ENCODE peak calls at places on chromosomes 13 and 19, in nine cellular contexts. V is transverse colon, L is ovary, E is H1, J is K562, G is sigmoid colon, K is SK-N-SH, Z is esophagus muscularis mucosa, N is stomach. H is an unnamed sample.
A peak's percentile ranks its signal among the peaks of the same experiment; 100 is the strongest.

GRCh38 chr19:18254546-18255500 is 19.4 kb downstream of the IQCN start:
- DNase-seq in V (peak; percentile 76), L (no peak), E (no peak), J (no peak), G (no peak), K (no peak), Z (no peak), N (peak; percentile 56), H (no peak)

GRCh38 chr19:11265785-11266236 is 3.5 kb upstream of the DOCK6 start:
- DNase-seq in V (peak; percentile 95), L (no peak), E (no peak), J (no peak), G (no peak), K (no peak), Z (no peak), N (peak; percentile 91), H (no peak)

GRCh38 chr13:78827471-78827870 is 168.5 kb upstream of the OBI1 start:
- DNase-seq in V (no peak), L (no peak), E (no peak), J (no peak), G (no peak), K (no peak), Z (no peak), N (no peak), H (no peak)

GRCh38 chr19:5086725-5087439 is 118.0 kb downstream of the KDM4B start:
- DNase-seq in V (no peak), L (no peak), E (peak; percentile 76), J (no peak), G (no peak), K (peak; percentile 58), Z (no peak), N (no peak), H (no peak)

GRCh38 chr19:53771133-53771532 is 53.0 kb downstream of the NLRP12 start:
- DNase-seq in V (no peak), L (no peak), E (no peak), J (no peak), G (no peak), K (no peak), Z (no peak), N (no peak), H (no peak)

GRCh38 chr13:114315074-114315785 is 927 bp downstream of the CHAMP1 start:
- DNase-seq in V (no peak), L (no peak), E (no peak), J (no peak), G (no peak), K (no peak), Z (no peak), N (no peak), H (no peak)

GRCh38 chr19:13461536-13461935 is 44.7 kb downstream of the CACNA1A start:
- DNase-seq in V (no peak), L (no peak), E (no peak), J (no peak), G (no peak), K (no peak), Z (no peak), N (no peak), H (no peak)

GRCh38 chr19:3849092-3849491 is 19.7 kb downstream of the ZFR2 start:
- DNase-seq in V (peak; percentile 22), L (no peak), E (no peak), J (peak; percentile 81), G (no peak), K (peak; percentile 57), Z (no peak), N (peak; percentile 31), H (no peak)

GRCh38 chr13:63307239-63307638 is 1891.6 kb upstream of the PCDH20 start:
- DNase-seq in V (no peak), L (no peak), E (no peak), J (no peak), G (no peak), K (no peak), Z (no peak), N (no peak), H (no peak)

GRCh38 chr13:81770868-81771505 is 1430.1 kb upstream of the SPRY2 start:
- DNase-seq in V (no peak), L (no peak), E (no peak), J (no peak), G (no peak), K (no peak), Z (no peak), N (no peak), H (no peak)

GRCh38 chr19:28736528-28736927 is 476.4 kb downstream of the UQCRFS1 start:
- DNase-seq in V (no peak), L (no peak), E (no peak), J (no peak), G (no peak), K (no peak), Z (no peak), N (no peak), H (no peak)

GRCh38 chr19:50531171-50531612 is 17.5 kb upstream of the ASPDH start:
- DNase-seq in V (no peak), L (no peak), E (no peak), J (peak; percentile 40), G (no peak), K (no peak), Z (no peak), N (no peak), H (no peak)

GRCh38 chr19:16446108-16447014 is 25.4 kb downstream of the EPS15L1 start:
- DNase-seq in V (no peak), L (no peak), E (no peak), J (no peak), G (no peak), K (no peak), Z (no peak), N (no peak), H (no peak)

GRCh38 chr19:16447015-16447384 is 24.8 kb downstream of the EPS15L1 start:
- DNase-seq in V (peak; percentile 50), L (peak; percentile 74), E (no peak), J (peak; percentile 80), G (peak; percentile 86), K (no peak), Z (no peak), N (peak; percentile 83), H (peak; percentile 78)

GRCh38 chr19:16452321-16452720 is 19.4 kb downstream of the EPS15L1 start:
- DNase-seq in V (no peak), L (no peak), E (peak; percentile 33), J (no peak), G (no peak), K (no peak), Z (no peak), N (no peak), H (no peak)

GRCh38 chr19:16445238-16446107 is 26.3 kb downstream of the EPS15L1 start:
- DNase-seq in V (peak; percentile 27), L (no peak), E (no peak), J (no peak), G (no peak), K (no peak), Z (no peak), N (no peak), H (no peak)

GRCh38 chr19:16449330-16449961 is 22.3 kb downstream of the EPS15L1 start:
- DNase-seq in V (no peak), L (no peak), E (no peak), J (no peak), G (no peak), K (no peak), Z (no peak), N (no peak), H (no peak)
- TF ChIP-seq EP300 in V (no peak), L (no peak), E (no peak), J (no peak), G (no peak), K (no peak), Z (no peak), N (no peak), H (no peak)

GRCh38 chr19:56142897-56143434 is 1.9 kb downstream of the ZNF444 start:
- DNase-seq in V (no peak), L (no peak), E (no peak), J (no peak), G (no peak), K (no peak), Z (no peak), N (no peak), H (no peak)
- H3K36me3 ChIP-seq in V (no peaks in the 10 kb centered on the region), L (no peaks in the 10 kb centered on the region), E (no peaks in the 10 kb centered on the region), J (peaks cover 13% of the 10 kb centered on the region), G (peaks cover 20% of the 10 kb centered on the region), K (peaks cover 14% of the 10 kb centered on the region), Z (peaks cover 22% of the 10 kb centered on the region), N (peaks cover 26% of the 10 kb centered on the region), H (peaks cover 22% of the 10 kb centered on the region)

GRCh38 chr13:111645598-111646463 is 325.4 kb downstream of the TEX29 start:
- DNase-seq in V (no peak), L (no peak), E (no peak), J (no peak), G (peak; percentile 36), K (no peak), Z (no peak), N (no peak), H (no peak)
- H3K27me3 ChIP-seq in V (no peaks in the 10 kb centered on the region), L (no peaks in the 10 kb centered on the region), E (no peaks in the 10 kb centered on the region), J (peaks cover 12% of the 10 kb centered on the region), G (no peaks in the 10 kb centered on the region), K (no peaks in the 10 kb centered on the region), Z (no peaks in the 10 kb centered on the region), N (no peaks in the 10 kb centered on the region), H (no peaks in the 10 kb centered on the region)

GRCh38 chr19:35000338-35000646 is 169 bp downstream of the GRAMD1A start:
- DNase-seq in V (no peak), L (no peak), E (no peak), J (no peak), G (no peak), K (no peak), Z (no peak), N (no peak), H (no peak)

GRCh38 chr19:34999498-35000337 is at the start of gene GRAMD1A:
- DNase-seq in V (peak; percentile 91), L (peak; percentile 92), E (peak; percentile 69), J (peak; percentile 89), G (peak; percentile 95), K (peak; percentile 98), Z (peak; percentile 96), N (peak; percentile 92), H (peak; percentile 80)

GRCh38 chr19:34998777-34999497 is 1.2 kb upstream of the GRAMD1A start:
- DNase-seq in V (no peak), L (peak; percentile 54), E (no peak), J (no peak), G (no peak), K (peak; percentile 64), Z (no peak), N (no peak), H (no peak)

GRCh38 chr19:35002037-35002535 is 2.0 kb downstream of the GRAMD1A start:
- DNase-seq in V (no peak), L (no peak), E (no peak), J (no peak), G (no peak), K (peak; percentile 19), Z (no peak), N (no peak), H (no peak)

DNA sequence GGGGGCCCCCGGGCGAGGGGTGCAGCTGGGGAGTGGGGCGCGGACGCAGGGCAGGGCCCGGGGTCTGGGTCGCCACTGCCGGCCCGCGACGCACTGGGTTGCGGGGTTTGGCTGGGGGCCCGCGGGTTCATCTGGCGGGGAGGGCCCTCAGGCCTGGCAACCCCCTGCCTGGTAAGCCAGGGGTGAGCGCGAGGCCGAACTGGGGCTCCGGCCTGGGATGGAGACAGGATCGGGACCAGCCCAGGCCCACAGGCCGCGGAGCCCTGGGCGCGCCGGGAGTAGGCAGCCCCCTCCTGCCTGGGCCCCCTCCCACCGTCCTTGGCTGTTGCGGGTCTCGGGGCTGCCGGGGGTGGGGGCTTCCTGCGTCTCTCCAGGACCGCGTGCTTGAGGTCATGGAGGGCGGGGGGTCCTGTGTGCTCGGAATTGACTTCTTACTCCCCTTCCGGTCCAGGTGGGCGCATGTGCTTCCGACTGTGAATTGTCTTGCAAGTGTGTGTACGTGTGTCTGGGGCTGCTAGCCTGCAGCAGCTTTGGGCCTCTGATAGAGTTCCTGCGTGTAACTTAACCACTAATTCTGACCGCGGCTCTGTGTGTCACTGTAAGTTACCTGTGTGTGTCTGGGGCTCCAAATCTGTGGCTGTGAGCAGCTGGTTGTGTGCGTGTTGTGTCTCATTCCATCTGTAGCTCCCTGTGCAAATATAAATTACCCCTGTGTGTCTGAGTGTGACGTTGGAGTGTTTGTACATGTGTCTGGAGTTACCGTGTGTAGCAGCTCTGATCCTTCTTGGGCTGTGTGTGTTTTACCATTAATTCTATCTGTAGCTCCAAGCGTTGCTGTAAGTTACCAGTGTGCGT is 751 bp downstream of the GRAMD1A start:
- DNase-seq in V (peak; percentile 53), L (peak; percentile 69), E (peak; percentile 34), J (peak; percentile 68), G (no peak), K (peak; percentile 53), Z (no peak), N (no peak), H (no peak)
- TF ChIP-seq EP300 in V (no peak), L (no peak), E (no peak), J (no peak), G (no peak), K (no peak), Z (no peak), N (no peak), H (no peak)

H was measured in tibial nerve.